ENCODE peak calls at places on chromosomes 5 and 9, in four cellular contexts. N is heart left ventricle, C is tibial nerve, B is ovary. Y is an unnamed sample. For H3K4me1, the result is how much of the 10 kb centered on the place peaks cover.

GRCh38 chr5:108360280-108360679 is 21.6 kb downstream of the FBXL17 start:
- DNase-seq in B (no peak), C (no peak), N (no peak), Y (no peak)

GRCh38 chr5:115262066-115262404 is 642 bp downstream of the PGGT1B start:
- DNase-seq in B (no peak), N (no peak), C (no peak), Y (no peak)

GRCh38 chr5:101018299-101018698 is 115.2 kb upstream of the ST8SIA4 start:
- DNase-seq in N (no peak), C (no peak), B (no peak), Y (no peak)

GRCh38 chr5:181054871-181055494 is 14.9 kb downstream of the BTNL9 start:
- DNase-seq in N (no peak), B (no peak), C (no peak), Y (no peak)

GRCh38 chr5:123091988-123092583 is 3.0 kb downstream of the PRDM6 start:
- DNase-seq in B (no peak), C (no peak), N (no peak), Y (no peak)

GRCh38 chr5:3024976-3025375 is 273.5 kb upstream of the IRX2 start:
- DNase-seq in B (no peak), N (no peak), C (no peak), Y (no peak)

GRCh38 chr5:37005946-37006540 is 129.5 kb downstream of the NIPBL start:
- DNase-seq in N (no peak), C (no peak), B (no peak), Y (no peak)

GRCh38 chr5:73266925-73267775 is 94.2 kb downstream of the TMEM174 start:
- DNase-seq in B (no peak), N (no peak), C (no peak), Y (no peak)

GRCh38 chr5:28374492-28374934 is 1336.1 kb upstream of the CDH9 start:
- DNase-seq in N (no peak), B (no peak), C (no peak), Y (peak)

GRCh38 chr9:2723666-2724065 is 6.4 kb downstream of the KCNV2 start:
- DNase-seq in N (no peak), B (no peak), C (no peak), Y (no peak)

GRCh38 chr5:98767563-98767962 is 5.9 kb upstream of the RGMB start:
- DNase-seq in C (no peak), N (no peak), B (no peak), Y (no peak)

GRCh38 chr5:36877667-36878420 is 1.3 kb downstream of the NIPBL start:
- DNase-seq in N (no peak), C (no peak), B (no peak), Y (no peak)

GRCh38 chr9:6757988-6758417 is 230 bp downstream of the KDM4C start:
- DNase-seq in B (no peak), C (peak), N (no peak), Y (peak)
- TF ChIP-seq POLR2A in B (peak), C (no peak), N (peak), Y (peak)

DNA sequence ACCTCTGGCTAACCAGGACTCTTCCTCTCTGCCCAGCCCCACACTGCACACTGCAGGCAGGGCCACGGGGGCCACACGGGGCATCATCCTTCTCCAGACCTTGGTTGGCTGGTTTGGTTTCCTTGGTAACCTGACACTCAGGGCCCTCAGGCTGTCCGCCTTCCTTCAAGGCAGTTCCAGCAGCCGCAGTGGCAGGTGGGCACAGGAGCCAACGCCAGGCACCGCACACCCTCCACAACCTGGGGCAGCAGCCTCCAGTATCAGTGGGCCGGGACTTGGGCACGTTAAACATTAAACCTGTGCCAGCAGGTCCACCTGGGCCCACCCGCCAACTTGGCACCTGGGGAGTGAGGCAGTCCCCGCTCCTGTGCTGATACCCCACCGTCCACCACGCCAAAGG is 1.9 kb downstream of the NPDC1 start:
- DNase-seq in N (no peak), B (no peak), C (no peak), Y (no peak)
- H3K4me1 ChIP-seq in N (half or more), B (under half), C (under half), Y (under half)

DNA sequence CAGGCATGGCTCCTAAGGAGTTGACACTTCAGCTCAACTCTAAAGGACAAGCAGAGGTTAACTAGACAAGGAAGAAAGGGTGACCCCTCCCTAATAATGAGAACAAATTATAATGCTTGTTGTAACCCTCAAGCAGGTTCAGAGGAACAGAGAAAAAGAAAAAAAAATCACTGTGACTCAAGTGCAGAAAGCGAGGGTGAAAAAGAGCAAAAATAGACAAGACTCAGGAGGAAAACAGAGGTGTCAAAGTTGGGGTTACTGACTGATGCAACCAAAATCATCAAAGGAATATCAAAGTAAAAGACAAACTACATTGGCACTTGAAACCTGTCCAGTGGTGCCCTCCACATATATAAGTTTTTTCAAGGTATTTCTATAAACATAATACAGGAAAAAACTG is 28.4 kb downstream of the FBXW11 start:
- DNase-seq in C (no peak), N (no peak), B (no peak), Y (no peak)
- H3K27ac ChIP-seq in C (no peak), N (no peak), B (no peak), Y (no peak)

GRCh38 chr5:74916831-74917710 is 50.9 kb upstream of the FAM169A start:
- DNase-seq in N (no peak), C (no peak), B (no peak), Y (no peak)
- TF ChIP-seq POLR2A in N (no peak), C (no peak), B (no peak), Y (no peak)

GRCh38 chr9:121194730-121195129 is 6.9 kb downstream of the RAB14 start:
- DNase-seq in C (no peak), B (no peak), N (no peak), Y (no peak)

GRCh38 chr9:121199921-121200320 is 1.7 kb downstream of the RAB14 start:
- DNase-seq in N (no peak), C (no peak), B (no peak), Y (no peak)

GRCh38 chr9:121196389-121196788 is 5.3 kb downstream of the RAB14 start:
- DNase-seq in N (no peak), C (no peak), B (no peak), Y (no peak)

GRCh38 chr9:121198512-121199042 is 3.1 kb downstream of the RAB14 start:
- DNase-seq in C (no peak), B (no peak), N (no peak), Y (no peak)

GRCh38 chr9:121197135-121197534 is 4.5 kb downstream of the RAB14 start:
- DNase-seq in C (no peak), N (no peak), B (no peak), Y (no peak)
- H3K4me1 ChIP-seq in C (half or more), N (half or more), B (under half), Y (half or more)

DNA sequence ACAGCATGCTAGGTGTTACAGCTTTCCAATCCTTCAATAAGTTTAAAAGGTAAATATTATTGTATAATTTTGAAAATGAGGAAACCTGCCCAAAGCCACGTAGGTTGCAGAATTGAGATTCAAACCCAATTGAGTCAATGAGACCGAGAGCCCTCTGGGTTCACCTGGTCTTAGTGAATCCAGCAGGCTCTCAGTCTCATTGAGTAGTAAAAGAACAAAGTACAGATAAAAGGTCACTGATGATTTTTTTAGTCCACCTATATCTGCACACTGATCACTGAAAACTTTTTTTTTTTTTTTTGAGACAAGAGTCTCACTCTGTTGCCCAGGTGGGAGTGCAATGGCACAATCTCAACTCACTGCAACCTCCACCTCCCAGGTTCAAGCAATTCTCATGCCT is 27.2 kb downstream of the PLPP1 start:
- DNase-seq in B (no peak), N (no peak), C (no peak), Y (no peak)
- H3K27ac ChIP-seq in B (no peak), N (no peak), C (no peak), Y (peak)

GRCh38 chr5:16912080-16912479 is 24.0 kb downstream of the MYO10 start:
- DNase-seq in C (no peak), N (no peak), B (no peak), Y (no peak)

GRCh38 chr5:16916262-16916878 is 19.7 kb downstream of the MYO10 start:
- DNase-seq in C (no peak), N (no peak), B (no peak), Y (no peak)

GRCh38 chr5:16913187-16913839 is 22.8 kb downstream of the MYO10 start:
- DNase-seq in N (no peak), B (no peak), C (no peak), Y (peak)

GRCh38 chr5:16914584-16914983 is 21.5 kb downstream of the MYO10 start:
- DNase-seq in B (no peak), C (no peak), N (no peak), Y (no peak)

DNA sequence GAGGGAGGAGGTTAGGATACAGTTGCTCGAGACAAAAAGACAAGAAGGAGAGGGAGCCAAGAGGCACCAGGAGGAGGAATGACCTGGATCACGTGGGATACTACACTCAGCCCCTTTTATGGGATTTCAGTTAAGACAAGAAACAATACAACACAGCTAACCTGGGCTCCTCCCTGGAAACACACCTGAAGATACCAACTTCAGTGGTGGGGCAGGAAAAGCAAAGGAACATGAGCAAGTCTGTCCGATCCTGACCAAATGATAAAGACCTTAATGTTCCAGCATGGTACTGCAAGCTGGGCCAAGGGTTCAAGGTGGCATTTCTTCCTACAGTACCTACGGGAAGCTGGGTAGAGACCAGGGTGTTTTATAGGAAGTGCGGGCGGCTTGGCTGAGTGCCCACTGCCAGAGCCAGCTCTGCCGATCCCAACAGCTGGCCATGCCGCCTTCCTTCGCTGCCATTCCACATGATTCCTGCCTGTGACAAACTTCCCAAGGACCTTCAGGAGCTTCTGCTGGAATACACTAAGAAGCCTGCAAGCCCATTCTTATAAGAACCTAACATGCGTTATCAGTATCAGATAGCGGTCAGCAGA is 22.1 kb downstream of the MYO10 start:
- DNase-seq in B (no peak), N (no peak), C (no peak), Y (no peak)
- TF ChIP-seq POLR2A in B (no peak), N (no peak), C (no peak), Y (no peak)

Y was measured in thyroid gland.